ENCODE peak calls at places on chromosomes 7 and 10, in nine cellular contexts. One of them, this sample, is unnamed.

GRCh38 chr7:30327813-30328212 is 43.4 kb downstream of the ZNRF2 start:
- DNase-seq in Peyer's patch: no peak
- DNase-seq in suprapubic skin: no peak
- DNase-seq in body of pancreas: no peak
- DNase-seq in IMR-90: peak
- DNase-seq in HCT116: no peak
- DNase-seq in heart left ventricle: no peak
- DNase-seq in spleen: no peak
- DNase-seq in endothelial cell of umbilical vein: no peak
- DNase-seq in this sample: no peak

GRCh38 chr10:8061274-8062211 is 7.1 kb downstream of the GATA3 start:
- DNase-seq in body of pancreas: no peak
- DNase-seq in Peyer's patch: no peak
- DNase-seq in heart left ventricle: no peak
- DNase-seq in spleen: no peak
- DNase-seq in endothelial cell of umbilical vein: peak
- DNase-seq in suprapubic skin: no peak
- DNase-seq in HCT116: no peak
- DNase-seq in IMR-90: no peak
- DNase-seq in this sample: peak

GRCh38 chr7:32143271-32143670 is 73.1 kb upstream of the PDE1C start:
- DNase-seq in spleen: no peak
- DNase-seq in heart left ventricle: no peak
- DNase-seq in IMR-90: peak
- DNase-seq in HCT116: no peak
- DNase-seq in Peyer's patch: no peak
- DNase-seq in endothelial cell of umbilical vein: no peak
- DNase-seq in body of pancreas: no peak
- DNase-seq in suprapubic skin: no peak
- DNase-seq in this sample: no peak

GRCh38 chr10:70901276-70901878 is 13.0 kb upstream of the PCBD1 start:
- DNase-seq in spleen: no peak
- DNase-seq in body of pancreas: no peak
- DNase-seq in endothelial cell of umbilical vein: no peak
- DNase-seq in suprapubic skin: no peak
- DNase-seq in Peyer's patch: peak
- DNase-seq in HCT116: no peak
- DNase-seq in heart left ventricle: no peak
- DNase-seq in IMR-90: no peak
- DNase-seq in this sample: no peak

GRCh38 chr7:47720141-47720906 is 138.4 kb upstream of the TNS3 start:
- DNase-seq in spleen: no peak
- DNase-seq in suprapubic skin: no peak
- DNase-seq in Peyer's patch: no peak
- DNase-seq in endothelial cell of umbilical vein: no peak
- DNase-seq in body of pancreas: peak
- DNase-seq in HCT116: no peak
- DNase-seq in heart left ventricle: peak
- DNase-seq in IMR-90: peak
- DNase-seq in this sample: no peak

GRCh38 chr10:59622320-59622901 is 87.2 kb downstream of the SLC16A9 start:
- DNase-seq in suprapubic skin: no peak
- DNase-seq in heart left ventricle: peak
- DNase-seq in IMR-90: peak
- DNase-seq in HCT116: peak
- DNase-seq in endothelial cell of umbilical vein: peak
- DNase-seq in spleen: no peak
- DNase-seq in body of pancreas: peak
- DNase-seq in Peyer's patch: no peak
- DNase-seq in this sample: peak

GRCh38 chr10:116737582-116738358 is 4.6 kb downstream of the HSPA12A start:
- DNase-seq in body of pancreas: no peak
- DNase-seq in Peyer's patch: no peak
- DNase-seq in IMR-90: no peak
- DNase-seq in heart left ventricle: no peak
- DNase-seq in HCT116: no peak
- DNase-seq in endothelial cell of umbilical vein: no peak
- DNase-seq in suprapubic skin: no peak
- DNase-seq in spleen: no peak
- DNase-seq in this sample: no peak

GRCh38 chr10:69451784-69452251 is 553 bp downstream of the TSPAN15 start:
- DNase-seq in suprapubic skin: no peak
- DNase-seq in heart left ventricle: no peak
- DNase-seq in Peyer's patch: peak
- DNase-seq in spleen: no peak
- DNase-seq in HCT116: no peak
- DNase-seq in IMR-90: no peak
- DNase-seq in body of pancreas: peak
- DNase-seq in endothelial cell of umbilical vein: no peak
- DNase-seq in this sample: no peak

GRCh38 chr7:2066251-2066919 is 166.4 kb downstream of the MAD1L1 start:
- DNase-seq in body of pancreas: no peak
- DNase-seq in spleen: peak
- DNase-seq in heart left ventricle: no peak
- DNase-seq in HCT116: no peak
- DNase-seq in Peyer's patch: no peak
- DNase-seq in endothelial cell of umbilical vein: no peak
- DNase-seq in IMR-90: no peak
- DNase-seq in suprapubic skin: no peak
- DNase-seq in this sample: no peak

GRCh38 chr10:86733260-86733671 is 23.2 kb upstream of the BMPR1A start:
- DNase-seq in body of pancreas: no peak
- DNase-seq in spleen: no peak
- DNase-seq in IMR-90: peak
- DNase-seq in Peyer's patch: no peak
- DNase-seq in HCT116: no peak
- DNase-seq in heart left ventricle: peak
- DNase-seq in endothelial cell of umbilical vein: no peak
- DNase-seq in suprapubic skin: no peak
- DNase-seq in this sample: no peak

GRCh38 chr10:70296406-70296899 is 12.6 kb upstream of the NPFFR1 start:
- DNase-seq in spleen: peak
- DNase-seq in suprapubic skin: peak
- DNase-seq in body of pancreas: peak
- DNase-seq in endothelial cell of umbilical vein: peak
- DNase-seq in IMR-90: peak
- DNase-seq in Peyer's patch: no peak
- DNase-seq in heart left ventricle: peak
- DNase-seq in HCT116: peak
- DNase-seq in this sample: peak

GRCh38 chr10:4652111-4653010 is 173.6 kb upstream of the AKR1E2 start:
- DNase-seq in heart left ventricle: no peak
- DNase-seq in spleen: no peak
- DNase-seq in HCT116: no peak
- DNase-seq in body of pancreas: no peak
- DNase-seq in IMR-90: no peak
- DNase-seq in endothelial cell of umbilical vein: no peak
- DNase-seq in suprapubic skin: no peak
- DNase-seq in Peyer's patch: no peak
- DNase-seq in this sample: no peak

GRCh38 chr10:4651404-4652037 is 174.5 kb upstream of the AKR1E2 start:
- DNase-seq in spleen: no peak
- DNase-seq in IMR-90: no peak
- DNase-seq in HCT116: no peak
- DNase-seq in heart left ventricle: no peak
- DNase-seq in Peyer's patch: no peak
- DNase-seq in body of pancreas: no peak
- DNase-seq in endothelial cell of umbilical vein: no peak
- DNase-seq in suprapubic skin: no peak
- DNase-seq in this sample: no peak

GRCh38 chr10:4648968-4649367 is 177.0 kb upstream of the AKR1E2 start:
- DNase-seq in HCT116: no peak
- DNase-seq in IMR-90: no peak
- DNase-seq in spleen: no peak
- DNase-seq in body of pancreas: no peak
- DNase-seq in Peyer's patch: no peak
- DNase-seq in heart left ventricle: no peak
- DNase-seq in endothelial cell of umbilical vein: no peak
- DNase-seq in suprapubic skin: no peak
- DNase-seq in this sample: no peak

GRCh38 chr10:4650109-4650508 is 175.9 kb upstream of the AKR1E2 start:
- DNase-seq in body of pancreas: no peak
- DNase-seq in IMR-90: peak
- DNase-seq in HCT116: no peak
- DNase-seq in endothelial cell of umbilical vein: peak
- DNase-seq in suprapubic skin: no peak
- DNase-seq in heart left ventricle: no peak
- DNase-seq in spleen: no peak
- DNase-seq in Peyer's patch: no peak
- DNase-seq in this sample: no peak

GRCh38 chr10:4650572-4650971 is 175.4 kb upstream of the AKR1E2 start:
- DNase-seq in IMR-90: peak
- DNase-seq in body of pancreas: no peak
- DNase-seq in Peyer's patch: no peak
- DNase-seq in endothelial cell of umbilical vein: no peak
- DNase-seq in suprapubic skin: no peak
- DNase-seq in spleen: no peak
- DNase-seq in HCT116: no peak
- DNase-seq in heart left ventricle: no peak
- DNase-seq in this sample: no peak
- TF ChIP-seq CTCF in IMR-90: no peak
- TF ChIP-seq CTCF in body of pancreas: no peak
- TF ChIP-seq CTCF in Peyer's patch: no peak
- TF ChIP-seq CTCF in endothelial cell of umbilical vein: no peak
- TF ChIP-seq CTCF in suprapubic skin: no peak
- TF ChIP-seq CTCF in spleen: no peak
- TF ChIP-seq CTCF in HCT116: no peak
- TF ChIP-seq CTCF in heart left ventricle: no peak
- TF ChIP-seq CTCF in this sample: no peak

DNA sequence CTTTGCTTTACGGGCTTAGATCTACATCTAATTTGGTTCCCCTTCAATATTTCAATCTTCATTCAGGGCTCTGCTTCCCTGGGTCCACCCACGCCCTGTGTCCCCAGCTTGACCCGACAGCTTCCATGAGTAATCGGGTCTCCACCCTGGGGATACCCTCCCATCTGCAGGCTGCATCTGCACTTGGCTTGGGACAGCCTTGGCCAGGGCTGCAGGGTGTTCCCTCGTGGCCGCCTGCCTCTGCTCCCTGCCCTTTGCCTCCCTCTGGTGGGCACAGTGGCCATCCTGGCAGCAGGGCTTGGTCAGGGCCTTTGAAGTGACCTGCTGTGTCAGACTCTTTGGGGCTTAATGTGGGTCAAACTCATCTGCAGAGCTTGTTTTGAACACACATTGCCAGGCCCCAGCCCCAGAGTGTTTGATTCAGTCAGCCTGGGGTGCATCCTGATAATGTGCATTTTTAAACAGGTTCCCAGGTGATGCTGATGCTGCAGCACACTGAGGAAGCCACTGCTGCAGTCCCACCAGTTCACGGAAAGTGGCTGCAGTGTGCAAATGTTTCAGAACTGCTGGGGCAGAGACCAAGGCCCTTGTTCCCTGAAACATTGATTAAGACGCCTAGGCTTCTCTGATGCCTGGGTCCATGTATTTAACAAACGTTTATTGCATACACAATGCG is 80.7 kb upstream of the SEC61G start:
- DNase-seq in spleen: peak
- DNase-seq in body of pancreas: peak
- DNase-seq in endothelial cell of umbilical vein: peak
- DNase-seq in heart left ventricle: peak
- DNase-seq in Peyer's patch: peak
- DNase-seq in HCT116: peak
- DNase-seq in IMR-90: peak
- DNase-seq in suprapubic skin: peak
- DNase-seq in this sample: peak
- H3K4me3 ChIP-seq in spleen: no peak
- H3K4me3 ChIP-seq in body of pancreas: no peak
- H3K4me3 ChIP-seq in endothelial cell of umbilical vein: no peak
- H3K4me3 ChIP-seq in heart left ventricle: no peak
- H3K4me3 ChIP-seq in Peyer's patch: no peak
- H3K4me3 ChIP-seq in HCT116: no peak
- H3K4me3 ChIP-seq in IMR-90: no peak
- H3K4me3 ChIP-seq in suprapubic skin: no peak
- H3K4me3 ChIP-seq in this sample: no peak

GRCh38 chr10:114648368-114648767 is 9.7 kb downstream of the ABLIM1 start:
- DNase-seq in HCT116: no peak
- DNase-seq in endothelial cell of umbilical vein: peak
- DNase-seq in suprapubic skin: no peak
- DNase-seq in IMR-90: peak
- DNase-seq in heart left ventricle: no peak
- DNase-seq in body of pancreas: no peak
- DNase-seq in Peyer's patch: no peak
- DNase-seq in spleen: no peak
- DNase-seq in this sample: peak

GRCh38 chr10:114650266-114650665 is 7.8 kb downstream of the ABLIM1 start:
- DNase-seq in endothelial cell of umbilical vein: peak
- DNase-seq in HCT116: no peak
- DNase-seq in suprapubic skin: no peak
- DNase-seq in Peyer's patch: no peak
- DNase-seq in heart left ventricle: no peak
- DNase-seq in spleen: no peak
- DNase-seq in IMR-90: no peak
- DNase-seq in body of pancreas: no peak
- DNase-seq in this sample: no peak

GRCh38 chr10:114652402-114653368 is 5.4 kb downstream of the ABLIM1 start:
- DNase-seq in heart left ventricle: no peak
- DNase-seq in endothelial cell of umbilical vein: peak
- DNase-seq in Peyer's patch: no peak
- DNase-seq in HCT116: no peak
- DNase-seq in body of pancreas: no peak
- DNase-seq in spleen: no peak
- DNase-seq in suprapubic skin: no peak
- DNase-seq in IMR-90: no peak
- DNase-seq in this sample: no peak

GRCh38 chr10:114649217-114649906 is 8.7 kb downstream of the ABLIM1 start:
- DNase-seq in IMR-90: no peak
- DNase-seq in HCT116: no peak
- DNase-seq in heart left ventricle: no peak
- DNase-seq in Peyer's patch: no peak
- DNase-seq in endothelial cell of umbilical vein: peak
- DNase-seq in suprapubic skin: no peak
- DNase-seq in spleen: no peak
- DNase-seq in body of pancreas: no peak
- DNase-seq in this sample: no peak

DNA sequence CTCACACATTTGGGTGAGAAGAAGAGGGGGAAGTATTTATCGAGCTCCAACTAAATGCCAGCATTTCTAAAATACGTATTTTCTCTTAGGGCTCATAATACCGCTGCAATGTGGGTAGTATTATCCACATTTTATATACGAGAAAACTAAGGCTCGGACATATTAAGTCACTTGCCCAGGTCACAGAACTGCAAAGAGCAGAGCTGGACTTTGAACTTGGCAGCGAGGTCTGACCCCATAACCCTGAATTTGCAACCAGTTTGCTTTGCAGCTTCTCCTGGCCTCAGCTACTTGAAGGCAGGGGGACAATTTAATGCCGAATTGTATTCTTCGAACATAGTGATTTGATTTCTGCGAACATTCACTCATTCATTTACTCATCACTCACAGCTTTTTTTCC is 7.2 kb downstream of the ABLIM1 start:
- DNase-seq in body of pancreas: no peak
- DNase-seq in HCT116: no peak
- DNase-seq in suprapubic skin: no peak
- DNase-seq in IMR-90: no peak
- DNase-seq in heart left ventricle: no peak
- DNase-seq in spleen: no peak
- DNase-seq in Peyer's patch: no peak
- DNase-seq in endothelial cell of umbilical vein: peak
- DNase-seq in this sample: no peak
- TF ChIP-seq POLR2A in body of pancreas: no peak
- TF ChIP-seq POLR2A in HCT116: no peak
- TF ChIP-seq POLR2A in suprapubic skin: no peak
- TF ChIP-seq POLR2A in IMR-90: no peak
- TF ChIP-seq POLR2A in heart left ventricle: no peak
- TF ChIP-seq POLR2A in spleen: no peak
- TF ChIP-seq POLR2A in Peyer's patch: no peak
- TF ChIP-seq POLR2A in endothelial cell of umbilical vein: no peak
- TF ChIP-seq POLR2A in this sample: no peak

GRCh38 chr10:113953505-113954272 is 90.0 kb upstream of the ADRB1 start:
- DNase-seq in body of pancreas: no peak
- DNase-seq in Peyer's patch: no peak
- DNase-seq in heart left ventricle: no peak
- DNase-seq in HCT116: no peak
- DNase-seq in endothelial cell of umbilical vein: no peak
- DNase-seq in IMR-90: no peak
- DNase-seq in suprapubic skin: no peak
- DNase-seq in spleen: no peak
- DNase-seq in this sample: peak
- TF ChIP-seq CTCF in body of pancreas: no peak
- TF ChIP-seq CTCF in Peyer's patch: peak
- TF ChIP-seq CTCF in heart left ventricle: peak
- TF ChIP-seq CTCF in HCT116: peak
- TF ChIP-seq CTCF in endothelial cell of umbilical vein: peak
- TF ChIP-seq CTCF in IMR-90: no peak
- TF ChIP-seq CTCF in suprapubic skin: no peak
- TF ChIP-seq CTCF in spleen: no peak
- TF ChIP-seq CTCF in this sample: no peak

This sample was measured in NB4.